ENCODE peak calls at places on chromosomes 6 and 20, in five cellular contexts. T, K, L, O and Z are unnamed samples.

GRCh38 chr6:87066449-87067288 is 28.2 kb downstream of the CGA start:
- DNase-seq in T (peak; percentile 75), K (peak; percentile 24), L (no peak), O (no peak), Z (no peak)

GRCh38 chr6:145838305-145838704 is 23.7 kb upstream of the FBXO30 start:
- DNase-seq in T (peak; percentile 9), K (no peak), L (no peak), O (no peak), Z (no peak)

GRCh38 chr20:39358052-39358451 is 395.9 kb downstream of the DHX35 start:
- DNase-seq in T (no peak), K (no peak), L (no peak), O (no peak), Z (no peak)

GRCh38 chr6:159149641-159150040 is 19.6 kb upstream of the FNDC1 start:
- DNase-seq in T (no peak), K (peak; percentile 42), L (no peak), O (no peak), Z (no peak)

GRCh38 chr6:151647871-151648639 is 154.2 kb downstream of the CCDC170 start:
- DNase-seq in T (peak; percentile 4), K (no peak), L (no peak), O (no peak), Z (no peak)

GRCh38 chr6:151413372-151414145 is 22.2 kb upstream of the ZBTB2 start:
- DNase-seq in T (no peak), K (no peak), L (no peak), O (no peak), Z (no peak)

GRCh38 chr20:58892126-58892931 is 39.8 kb downstream of the GNAS start:
- DNase-seq in T (peak; percentile 56), K (no peak), L (peak; percentile 86), O (peak; percentile 89), Z (peak; percentile 86)

GRCh38 chr20:44615169-44615791 is 32.9 kb downstream of the PKIG start:
- DNase-seq in T (peak; percentile 23), K (no peak), L (no peak), O (peak; percentile 40), Z (no peak)

DNA sequence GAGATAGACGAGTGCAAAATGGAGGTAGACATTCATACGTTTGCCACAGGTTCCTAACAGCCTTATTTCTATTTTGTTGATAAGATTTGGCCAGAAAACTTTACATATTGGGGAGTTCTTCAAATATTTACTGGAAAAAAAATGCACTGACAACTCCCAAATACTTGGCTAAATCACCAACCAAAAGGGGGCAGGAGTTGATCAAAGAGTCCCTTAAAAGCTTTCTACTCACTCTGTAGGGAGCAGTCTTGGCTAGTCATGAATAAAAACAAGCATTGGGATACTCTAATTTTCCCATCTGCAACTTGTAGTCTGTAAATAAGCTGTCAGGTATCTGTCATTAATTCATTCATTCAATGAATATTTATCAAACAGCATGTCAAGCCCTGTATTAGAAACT is 18.4 kb downstream of the TENT5A start:
- DNase-seq in T (no peak), K (no peak), L (no peak), O (no peak), Z (no peak)
- TF ChIP-seq CTCF in T (no peak), K (no peak), L (peak; percentile 19), O (no peak), Z (peak; percentile 42)

GRCh38 chr20:21693322-21693721 is 12.1 kb upstream of the PAX1 start:
- DNase-seq in T (no peak), K (no peak), L (no peak), O (no peak), Z (no peak)
- TF ChIP-seq CTCF in T (no peak), K (no peak), L (no peak), O (no peak), Z (peak; percentile 8)

GRCh38 chr6:7671581-7671980 is 54.3 kb upstream of the BMP6 start:
- DNase-seq in T (peak; percentile 77), K (peak; percentile 48), L (no peak), O (no peak), Z (no peak)

GRCh38 chr6:7672066-7673062 is 53.5 kb upstream of the BMP6 start:
- DNase-seq in T (peak; percentile 16), K (no peak), L (no peak), O (no peak), Z (no peak)

GRCh38 chr6:7671076-7671475 is 54.8 kb upstream of the BMP6 start:
- DNase-seq in T (peak; percentile 72), K (peak; percentile 18), L (no peak), O (no peak), Z (no peak)

GRCh38 chr6:7674291-7674690 is 51.6 kb upstream of the BMP6 start:
- DNase-seq in T (no peak), K (no peak), L (no peak), O (no peak), Z (no peak)

DNA sequence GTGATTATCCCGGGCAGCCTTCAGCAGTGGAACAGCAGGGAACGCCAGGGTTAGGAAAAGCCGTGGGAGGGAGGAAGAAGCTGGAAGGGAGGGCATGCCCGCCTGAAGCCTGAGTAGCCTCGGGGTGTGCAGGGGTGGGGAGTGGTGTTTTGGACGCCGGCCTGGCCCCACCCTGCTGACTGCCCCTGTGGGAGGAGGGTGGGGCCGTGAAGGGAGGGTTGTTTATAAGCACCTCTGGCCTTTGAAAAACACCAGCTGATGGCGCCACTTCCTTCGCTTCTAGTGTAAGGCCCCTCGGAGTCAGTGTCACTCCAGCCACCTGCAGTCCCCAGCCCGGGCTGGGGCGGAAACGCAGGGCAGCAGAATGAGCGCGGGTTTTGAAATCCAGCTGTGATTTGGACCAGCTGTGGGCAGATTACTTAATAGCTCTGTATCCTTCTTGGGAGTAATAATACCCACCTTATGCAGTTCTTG is 52.8 kb upstream of the BMP6 start:
- DNase-seq in T (peak; percentile 69), K (peak; percentile 27), L (peak; percentile 87), O (peak; percentile 68), Z (no peak)
- TF ChIP-seq CTCF in T (no peak), K (peak; percentile 22), L (peak; percentile 30), O (no peak), Z (peak; percentile 62)

GRCh38 chr20:61399433-61399832 is 147.4 kb downstream of the CDH4 start:
- DNase-seq in T (no peak), K (no peak), L (no peak), O (no peak), Z (peak; percentile 62)
- TF ChIP-seq CTCF in T (no peak), K (no peak), L (no peak), O (no peak), Z (no peak)

DNA sequence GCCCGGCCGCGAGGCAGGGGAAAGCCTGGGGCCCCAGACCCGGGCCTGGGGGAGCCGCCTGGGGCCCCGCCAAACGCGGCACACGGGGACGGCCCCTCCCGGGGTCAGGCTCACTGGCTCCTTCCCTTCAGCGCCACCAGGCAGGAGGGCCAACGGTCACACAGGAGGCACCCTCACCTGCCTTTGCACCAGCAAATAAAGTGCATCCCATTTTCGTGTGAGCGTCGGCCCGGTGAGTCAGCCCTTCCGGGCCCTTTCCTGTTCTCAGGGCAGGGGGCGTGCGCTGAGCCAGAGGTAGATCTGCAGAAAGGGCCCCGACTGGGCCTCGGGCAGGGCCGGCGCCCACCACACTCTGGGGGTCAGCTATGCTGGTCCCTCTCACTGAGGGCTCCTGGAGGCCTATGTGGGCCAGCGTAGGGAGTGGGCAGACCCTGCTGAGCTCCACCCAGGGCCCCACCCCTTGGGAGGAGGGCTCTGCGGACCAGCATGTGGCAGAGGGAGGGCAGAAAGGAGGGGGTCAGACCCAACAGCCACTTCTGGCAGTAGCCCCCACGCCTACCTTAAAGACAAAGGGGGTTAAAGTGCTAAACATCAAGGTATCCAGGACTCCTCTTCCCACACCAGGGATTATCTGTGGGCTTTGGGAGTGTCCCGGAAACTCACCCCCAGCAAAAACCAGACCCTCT is 931 bp upstream of the UCKL1 start:
- DNase-seq in T (peak; percentile 61), K (no peak), L (no peak), O (no peak), Z (no peak)
- TF ChIP-seq CTCF in T (peak; percentile 7), K (no peak), L (no peak), O (peak; percentile 20), Z (peak; percentile 60)

GRCh38 chr20:48745330-48745729 is 82.5 kb downstream of the PREX1 start:
- DNase-seq in T (no peak), K (no peak), L (no peak), O (no peak), Z (no peak)
- TF ChIP-seq CTCF in T (peak; percentile 5), K (no peak), L (no peak), O (no peak), Z (peak; percentile 29)

DNA sequence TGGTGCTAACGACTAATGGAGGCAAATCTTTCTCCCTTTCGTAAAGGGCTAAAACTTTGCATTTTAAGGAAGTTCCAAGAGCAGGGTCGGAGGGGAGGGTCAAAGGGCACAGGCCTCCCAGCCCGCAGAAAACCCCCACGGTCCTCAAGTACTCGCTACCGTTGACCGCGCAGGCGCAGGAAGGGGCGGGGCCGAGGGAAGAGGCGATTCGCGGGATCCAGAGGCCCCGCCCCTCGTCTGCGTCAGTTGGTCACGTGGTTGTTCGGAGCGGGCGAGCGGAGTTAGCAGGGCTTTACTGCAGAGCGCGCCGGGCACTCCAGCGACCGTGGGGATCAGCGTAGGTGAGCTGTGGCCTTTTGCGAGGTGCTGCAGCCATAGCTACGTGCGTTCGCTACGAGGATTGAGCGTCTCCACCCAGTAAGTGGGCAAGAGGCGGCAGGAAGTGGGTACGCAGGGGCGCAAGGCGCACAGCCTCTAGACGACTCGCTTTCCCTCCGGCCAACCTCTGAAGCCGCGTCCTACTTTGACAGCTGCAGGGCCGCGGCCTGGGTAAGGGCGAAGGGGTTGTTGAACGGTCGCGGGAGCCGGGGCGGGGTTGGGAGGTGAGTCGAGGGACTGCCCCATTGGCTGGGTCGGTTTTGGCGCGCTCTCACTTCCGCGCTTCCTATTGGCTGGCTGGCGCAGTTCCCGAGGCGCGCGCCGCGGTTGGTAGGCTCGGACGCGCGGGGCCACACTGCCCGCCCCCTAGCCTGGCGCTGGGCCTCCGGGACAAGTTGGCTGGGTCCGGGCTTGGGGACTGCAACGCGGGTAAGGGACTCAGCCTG is at the start of gene GMNN:
- DNase-seq in T (peak; percentile 90), K (no peak), L (peak; percentile 98), O (peak; percentile 100), Z (peak; percentile 99)
- TF ChIP-seq CTCF in T (no peak), K (no peak), L (no peak), O (no peak), Z (no peak)

GRCh38 chr20:16279320-16279719 is 293.9 kb downstream of the KIF16B start:
- DNase-seq in T (no peak), K (no peak), L (peak; percentile 46), O (no peak), Z (no peak)
- TF ChIP-seq CTCF in T (no peak), K (no peak), L (no peak), O (no peak), Z (no peak)

DNA sequence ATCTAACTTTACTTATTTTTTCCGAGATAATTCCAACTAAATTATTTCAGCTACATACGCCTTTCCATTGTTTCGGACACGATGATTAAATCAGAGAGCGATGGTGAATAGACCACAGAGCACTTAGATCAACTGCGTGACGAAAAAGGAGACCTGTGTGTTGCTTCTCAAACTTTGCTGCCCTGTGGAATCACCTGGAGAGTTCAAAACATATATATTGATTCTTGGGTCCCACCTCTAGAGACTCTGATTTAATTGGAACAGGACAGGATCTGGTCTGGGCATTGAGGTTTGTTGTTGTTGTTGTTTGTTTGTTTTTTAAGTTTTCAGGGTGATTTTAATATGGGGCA is 401 bp upstream of the TNFRSF21 start:
- DNase-seq in T (no peak), K (no peak), L (no peak), O (no peak), Z (no peak)
- TF ChIP-seq CTCF in T (no peak), K (no peak), L (no peak), O (no peak), Z (peak; percentile 45)

GRCh38 chr6:329888-330691 is 37.8 kb downstream of the DUSP22 start:
- DNase-seq in T (no peak), K (no peak), L (no peak), O (peak; percentile 63), Z (no peak)
- TF ChIP-seq CTCF in T (no peak), K (no peak), L (no peak), O (no peak), Z (no peak)